ENCODE peak calls at places on chromosomes 13 and 19, in four cellular contexts. L is cardiac fibroblast; D is fibroblast of the aortic adventitia; M is effector memory CD4-positive, alpha-beta T cell. F is an unnamed sample.

GRCh38 chr19:23972161-23972560 is 57.5 kb downstream of the ZNF726 start:
- DNase-seq in D (no peak), L (no peak), M (no peak), F (no peak)

GRCh38 chr19:38229585-38230073 is 5.6 kb upstream of the DPF1 start:
- DNase-seq in M (peak), L (peak), D (peak), F (peak)

GRCh38 chr13:66076417-66076816 is 1153.7 kb downstream of the PCDH9 start:
- DNase-seq in D (peak), M (no peak), L (peak), F (no peak)

GRCh38 chr13:52862358-52863206 is 14.1 kb upstream of the PCDH8 start:
- DNase-seq in L (no peak), M (no peak), D (no peak), F (no peak)

GRCh38 chr13:60629158-60629557 is 232.1 kb downstream of the TDRD3 start:
- DNase-seq in L (no peak), D (no peak), M (no peak), F (no peak)

GRCh38 chr13:40377783-40378182 is 288.7 kb downstream of the FOXO1 start:
- DNase-seq in M (no peak), L (peak), D (peak), F (no peak)

GRCh38 chr13:20969182-20969581 is 66.6 kb upstream of the XPO4 start:
- DNase-seq in M (no peak), D (peak), L (no peak), F (no peak)

GRCh38 chr13:23268441-23268840 is 87.7 kb downstream of the SGCG start:
- DNase-seq in M (no peak), L (no peak), D (no peak), F (no peak)

GRCh38 chr13:99285432-99286182 is 21.6 kb downstream of the GPR183 start:
- DNase-seq in M (no peak), L (peak), D (no peak), F (no peak)

GRCh38 chr19:40147693-40148347 is 43.4 kb upstream of the MAP3K10 start:
- DNase-seq in D (peak), M (no peak), L (peak), F (peak)

GRCh38 chr13:111429064-111429558 is 108.7 kb downstream of the TEX29 start:
- DNase-seq in L (peak), M (no peak), D (peak), F (no peak)

GRCh38 chr19:15248106-15248505 is 15.9 kb upstream of the EPHX3 start:
- DNase-seq in M (no peak), L (no peak), D (no peak), F (no peak)

GRCh38 chr13:74406439-74406838 is 272.2 kb upstream of the KLF12 start:
- DNase-seq in D (no peak), M (no peak), L (no peak), F (no peak)

GRCh38 chr13:50693755-50694154 is 149.7 kb downstream of the DLEU7 start:
- DNase-seq in D (peak), M (no peak), L (peak), F (peak)

GRCh38 chr19:42150940-42151339 is 18.7 kb upstream of the POU2F2 start:
- DNase-seq in M (no peak), L (no peak), D (no peak), F (no peak)

GRCh38 chr19:56765107-56765506 is 75.4 kb downstream of the PEG3 start:
- DNase-seq in L (peak), D (no peak), M (no peak), F (no peak)

GRCh38 chr13:93305886-93306285 is 79.3 kb downstream of the GPC6 start:
- DNase-seq in L (no peak), M (no peak), D (peak), F (peak)

GRCh38 chr19:15441317-15441716 is 8.4 kb downstream of the WIZ start:
- DNase-seq in D (no peak), M (no peak), L (no peak), F (no peak)

GRCh38 chr19:23343434-23344010 is 51.7 kb downstream of the ZNF91 start:
- DNase-seq in M (no peak), D (no peak), L (no peak), F (no peak)

GRCh38 chr13:90867336-90867683 is 480.2 kb upstream of the MIR17HG start:
- DNase-seq in L (peak), M (no peak), D (peak), F (peak)

GRCh38 chr19:40610396-40611064 is 9.4 kb downstream of the LTBP4 start:
- DNase-seq in L (no peak), M (peak), D (no peak), F (no peak)

GRCh38 chr13:22517544-22517943 is 663.2 kb upstream of the SGCG start:
- DNase-seq in L (no peak), M (no peak), D (no peak), F (no peak)

GRCh38 chr13:61664821-61665705 is 249.4 kb upstream of the PCDH20 start:
- DNase-seq in D (no peak), M (no peak), L (peak), F (no peak)

GRCh38 chr13:20359335-20359734 is 127.2 kb upstream of the GJB6 start:
- DNase-seq in D (peak), L (peak), M (no peak), F (peak)

GRCh38 chr13:114132419-114133121 is at the start of gene RASA3:
- DNase-seq in D (peak), M (peak), L (peak), F (peak)

GRCh38 chr19:55206664-55207500 is 2.4 kb downstream of the PTPRH start:
- DNase-seq in D (peak), L (peak), M (no peak), F (peak)

GRCh38 chr13:48579167-48579918 is 46.5 kb upstream of the RCBTB2 start:
- DNase-seq in L (no peak), D (no peak), M (no peak), F (no peak)

GRCh38 chr19:17642656-17643055 is 45.5 kb downstream of the UNC13A start:
- DNase-seq in D (no peak), L (no peak), M (no peak), F (no peak)

DNA sequence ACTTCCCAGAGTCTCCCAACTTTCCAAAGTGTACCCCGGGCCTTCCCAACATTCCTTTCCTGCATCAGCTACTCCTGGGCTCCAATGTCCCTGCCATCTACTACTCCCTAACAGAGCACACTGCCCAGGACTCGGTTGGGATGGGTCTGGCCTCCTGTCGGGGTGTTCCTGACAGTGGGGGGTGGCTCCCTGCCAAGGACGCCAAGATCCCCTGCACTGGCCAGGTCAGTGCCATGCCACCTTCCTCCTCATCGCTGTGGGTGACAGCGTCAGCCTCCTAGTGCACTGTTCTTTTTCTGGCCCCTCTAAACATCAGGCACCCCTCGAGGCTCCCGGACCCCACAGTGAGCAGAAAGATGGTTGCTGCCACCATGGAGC is 13.8 kb downstream of the EPS15L1 start:
- DNase-seq in D (no peak), L (no peak), M (no peak), F (no peak)
- H3K4me3 ChIP-seq in D (no peak), L (no peak), M (no peak), F (no peak)

GRCh38 chr19:50419022-50419579 is 363 bp downstream of the SPIB start:
- DNase-seq in M (no peak), L (no peak), D (no peak), F (no peak)
- H3K4me3 ChIP-seq in M (no peak), L (no peak), D (no peak), F (no peak)

GRCh38 chr13:42274386-42275097 is 2.6 kb downstream of the AKAP11 start:
- DNase-seq in M (no peak), D (no peak), L (no peak), F (no peak)
- H3K4me3 ChIP-seq in M (no peak), D (peak), L (no peak), F (no peak)

DNA sequence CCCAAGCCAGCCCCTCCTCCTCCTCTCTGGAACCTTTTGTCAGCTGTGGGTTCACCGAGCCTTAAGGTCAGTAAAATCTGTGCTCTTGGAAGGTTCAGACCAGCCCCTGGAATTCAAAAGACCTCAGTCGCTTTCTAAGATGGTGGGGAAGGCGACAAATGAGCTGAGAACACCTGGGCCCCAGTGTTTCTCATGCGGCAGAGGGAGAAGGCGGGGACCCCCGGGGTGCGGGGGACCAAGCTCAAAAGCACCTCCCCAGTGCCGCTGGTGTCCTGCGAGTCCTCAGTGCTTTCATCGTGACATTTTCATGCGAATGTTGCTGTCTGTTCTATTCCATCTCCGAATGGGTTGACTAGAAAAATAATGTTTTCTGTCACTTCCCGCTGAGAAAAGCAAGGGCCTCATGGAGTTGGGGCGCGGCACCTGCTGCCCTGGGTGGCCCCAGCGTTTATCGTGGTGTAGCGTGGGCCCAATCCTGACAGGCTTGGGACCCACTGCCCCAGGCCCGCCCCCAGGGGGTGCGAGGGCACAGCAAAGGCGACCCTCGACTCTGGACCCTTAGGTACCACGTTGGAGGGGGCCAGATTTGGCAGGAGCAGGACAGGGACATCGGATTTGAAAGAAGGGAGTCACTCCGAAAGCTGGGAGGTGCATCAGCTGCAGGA is 751 bp upstream of the NTN5 start:
- DNase-seq in D (no peak), M (no peak), L (no peak), F (no peak)
- H3K4me3 ChIP-seq in D (no peak), M (no peak), L (no peak), F (no peak)

F was measured in astrocyte of the cerebellum.